ENCODE peak calls at places on chromosomes 13 and 19, in seven cellular contexts. R is T-helper 2 cell; Z is hepatocyte; M is stimulated activated effector memory CD8-positive, alpha-beta T cell treated with anti-CD3 and anti-CD28 coated beads, Interleukin-12 subunit alpha, Interleukin-12 subunit beta, amount 100 ng/mL, for 72 hours; C is NCI-H1930; H is right cardiac atrium; K is NCI-H1092 treated with DMSO at 0.1 percent for 48 hours. I is an unnamed sample.

GRCh38 chr19:48400018-48400742 is 6.7 kb downstream of the GRIN2D start:
- DNase-seq in R (no peak), Z (peak), M (no peak), C (peak), H (peak), K (peak), I (no peak)

GRCh38 chr13:19985219-19985556 is 26.7 kb downstream of the ZMYM2 start:
- DNase-seq in R (no peak), Z (no peak), M (no peak), C (no peak), H (no peak), K (no peak), I (no peak)

GRCh38 chr13:44011036-44011435 is 131.3 kb downstream of the LACC1 start:
- DNase-seq in R (no peak), Z (no peak), M (no peak), C (no peak), H (no peak), K (no peak), I (no peak)

GRCh38 chr19:14333101-14333871 is 48.0 kb upstream of the ADGRE5 start:
- DNase-seq in R (no peak), Z (peak), M (no peak), C (no peak), H (peak), K (no peak), I (no peak)

GRCh38 chr19:14059093-14059480 is 2.8 kb downstream of the PALM3 start:
- DNase-seq in R (no peak), Z (no peak), M (peak), C (peak), H (no peak), K (no peak), I (no peak)

GRCh38 chr19:17225051-17225450 is 975 bp upstream of the OCEL1 start:
- DNase-seq in R (no peak), Z (no peak), M (no peak), C (no peak), H (no peak), K (no peak), I (no peak)

GRCh38 chr13:113851826-113852535 is 11.9 kb downstream of the GAS6 start:
- DNase-seq in R (no peak), Z (no peak), M (no peak), C (no peak), H (no peak), K (no peak), I (no peak)

GRCh38 chr13:74841123-74841522 is 640.8 kb downstream of the TBC1D4 start:
- DNase-seq in R (no peak), Z (no peak), M (no peak), C (no peak), H (no peak), K (no peak), I (no peak)

GRCh38 chr13:43309301-43309700 is 285.9 kb downstream of the DNAJC15 start:
- DNase-seq in R (no peak), Z (no peak), M (no peak), C (no peak), H (no peak), K (no peak), I (no peak)

I was measured in DMS79.